ENCODE peak calls at places on chromosomes 13 and 19, in four cellular contexts. Z is progenitor cell of endocrine pancreas, P is epithelial cell of esophagus, I is activated B cell treated with CpG ODN at 0.5 μM for 24 hours. N is an unnamed sample.

GRCh38 chr13:29743229-29743786 is 107.1 kb downstream of the UBL3 start:
- DNase-seq in Z (no peak), P (peak), I (no peak), N (no peak)

GRCh38 chr13:98839826-98840769 is 87.6 kb upstream of the SLC15A1 start:
- DNase-seq in Z (peak), P (peak), I (peak), N (peak)

GRCh38 chr13:98475521-98475920 is 101.4 kb downstream of the STK24 start:
- DNase-seq in Z (no peak), P (no peak), I (no peak), N (peak)

GRCh38 chr19:12840091-12841079 is 2.1 kb downstream of the MAST1 start:
- DNase-seq in Z (peak), P (peak), I (no peak), N (no peak)

GRCh38 chr19:2495651-2496316 is 19.9 kb downstream of the GADD45B start:
- DNase-seq in Z (no peak), P (no peak), I (no peak), N (no peak)

GRCh38 chr19:51564791-51565190 is 6.3 kb upstream of the ZNF175 start:
- DNase-seq in Z (no peak), P (no peak), I (no peak), N (no peak)

GRCh38 chr13:55437162-55437561 is 1703.6 kb upstream of the PRR20A start:
- DNase-seq in Z (no peak), P (no peak), I (no peak), N (no peak)

GRCh38 chr19:54518844-54519243 is 16.2 kb downstream of the LAIR2 start:
- DNase-seq in Z (no peak), P (peak), I (no peak), N (no peak)

GRCh38 chr13:69856331-69856730 is 251.3 kb upstream of the ATXN8OS start:
- DNase-seq in Z (no peak), P (peak), I (no peak), N (no peak)

GRCh38 chr19:15197275-15198005 is 3.4 kb downstream of the NOTCH3 start:
- DNase-seq in Z (no peak), P (no peak), I (no peak), N (no peak)

GRCh38 chr19:22623841-22624221 is 10.3 kb upstream of the ZNF492 start:
- DNase-seq in Z (no peak), P (no peak), I (no peak), N (no peak)

GRCh38 chr19:11737964-11738745 is 591 bp downstream of the ZNF823 start:
- DNase-seq in Z (peak), P (peak), I (peak), N (peak)

GRCh38 chr13:27868639-27869435 is 51.0 kb upstream of the PDX1 start:
- DNase-seq in Z (no peak), P (peak), I (no peak), N (no peak)

GRCh38 chr19:46056536-46056935 is 15.7 kb upstream of the IGFL4 start:
- DNase-seq in Z (no peak), P (peak), I (no peak), N (no peak)

GRCh38 chr19:5166262-5166661 is 174.3 kb downstream of the PTPRS start:
- DNase-seq in Z (no peak), P (peak), I (no peak), N (no peak)

GRCh38 chr13:47901451-47901850 is 99.6 kb downstream of the SUCLA2 start:
- DNase-seq in Z (no peak), P (no peak), I (no peak), N (no peak)

GRCh38 chr13:111577429-111577828 is 257.0 kb downstream of the TEX29 start:
- DNase-seq in Z (no peak), P (no peak), I (no peak), N (no peak)

GRCh38 chr13:101915755-101916107 is 463.3 kb downstream of the ITGBL1 start:
- DNase-seq in Z (no peak), P (no peak), I (no peak), N (no peak)

GRCh38 chr19:10517361-10517759 is at the start of gene S1PR5:
- DNase-seq in Z (peak), P (peak), I (no peak), N (peak)

GRCh38 chr19:2650515-2650914 is 52.0 kb downstream of the GNG7 start:
- DNase-seq in Z (no peak), P (no peak), I (no peak), N (no peak)

GRCh38 chr19:1553415-1553814 is 14.7 kb downstream of the MEX3D start:
- DNase-seq in Z (no peak), P (no peak), I (no peak), N (no peak)

GRCh38 chr19:2668188-2668763 is 34.2 kb downstream of the GNG7 start:
- DNase-seq in Z (no peak), P (no peak), I (no peak), N (peak)